ENCODE peak calls at places on chromosomes 1 and 21, in eight cellular contexts. N is A549; K is A673; U is CD4-positive, alpha-beta memory T cell; Z is CD8-positive, alpha-beta memory T cell; H is pancreas; T is stomach; L is CD4-positive, CD25-positive, alpha-beta regulatory T cell. R is an unnamed sample. For H3K4me1, the result is how much of the 10 kb centered on the place peaks cover.

GRCh38 chr1:231625975-231626534 is 535 bp upstream of the DISC1 start:
- DNase-seq in N (no peak), K (no peak), U (no peak), Z (no peak), H (no peak), T (no peak), L (no peak), R (no peak)

GRCh38 chr1:22250724-22251123 is 107.8 kb upstream of the WNT4 start:
- DNase-seq in N (no peak), K (peak), U (no peak), Z (no peak), H (no peak), T (no peak), L (no peak), R (no peak)

GRCh38 chr1:201019321-201019977 is 4.1 kb downstream of the KIF21B start:
- DNase-seq in N (peak), K (peak), U (peak), Z (peak), H (peak), T (peak), L (peak), R (peak)

GRCh38 chr1:39102537-39103320 is 76.6 kb downstream of the NDUFS5 start:
- DNase-seq in N (peak), K (peak), U (peak), Z (no peak), H (peak), T (no peak), L (no peak), R (no peak)

GRCh38 chr1:234600418-234601216 is 9.4 kb downstream of the IRF2BP2 start:
- DNase-seq in N (no peak), K (peak), U (peak), Z (no peak), H (no peak), T (peak), L (peak), R (no peak)

GRCh38 chr1:197235355-197235754 is 32.7 kb upstream of the CRB1 start:
- DNase-seq in N (no peak), K (no peak), U (no peak), Z (no peak), H (no peak), T (no peak), L (no peak), R (no peak)

GRCh38 chr1:117657031-117657430 is 51.2 kb downstream of the TENT5C start:
- DNase-seq in N (no peak), K (no peak), U (no peak), Z (no peak), H (no peak), T (no peak), L (no peak), R (no peak)

GRCh38 chr1:153483776-153484175 is 23.3 kb upstream of the S100A7 start:
- DNase-seq in N (no peak), K (no peak), U (no peak), Z (no peak), H (no peak), T (no peak), L (no peak), R (no peak)

GRCh38 chr1:169106921-169107672 is 607 bp downstream of the ATP1B1 start:
- DNase-seq in N (no peak), K (peak), U (no peak), Z (no peak), H (no peak), T (no peak), L (no peak), R (no peak)

GRCh38 chr1:2823921-2824660 is 22.6 kb upstream of the TTC34 start:
- DNase-seq in N (no peak), K (no peak), U (no peak), Z (no peak), H (no peak), T (no peak), L (no peak), R (no peak)

GRCh38 chr1:235617808-235618207 is 31.8 kb downstream of the GNG4 start:
- DNase-seq in N (no peak), K (no peak), U (no peak), Z (no peak), H (no peak), T (no peak), L (no peak), R (no peak)

GRCh38 chr1:155078496-155079209 is at the start of gene EFNA3:
- DNase-seq in N (peak), K (peak), U (peak), Z (peak), H (peak), T (peak), L (peak), R (peak)

GRCh38 chr1:121558514-121558913 is 373.7 kb downstream of the SRGAP2C start:
- DNase-seq in N (no peak), K (peak), U (no peak), Z (no peak), H (no peak), T (no peak), L (no peak), R (no peak)

GRCh38 chr1:248783367-248783766 is 27.8 kb upstream of the LYPD8 start:
- DNase-seq in N (no peak), K (no peak), U (no peak), Z (no peak), H (no peak), T (no peak), L (no peak), R (no peak)

GRCh38 chr1:64060611-64061302 is 142.7 kb upstream of the UBE2U start:
- DNase-seq in N (no peak), K (no peak), U (no peak), Z (no peak), H (no peak), T (no peak), L (no peak), R (no peak)

GRCh38 chr1:203089001-203089650 is 3.3 kb upstream of the MYOG start:
- DNase-seq in N (no peak), K (no peak), U (no peak), Z (no peak), H (no peak), T (peak), L (no peak), R (no peak)

GRCh38 chr1:197905699-197906351 is 3.4 kb downstream of the C1orf53 start:
- DNase-seq in N (no peak), K (no peak), U (no peak), Z (no peak), H (no peak), T (no peak), L (no peak), R (no peak)

GRCh38 chr21:15164678-15165303 is 100.0 kb upstream of the NRIP1 start:
- DNase-seq in N (no peak), K (no peak), U (no peak), Z (no peak), H (no peak), T (no peak), L (no peak), R (no peak)

GRCh38 chr1:47696911-47697441 is 259.1 kb downstream of the FOXD2 start:
- DNase-seq in N (no peak), K (no peak), U (no peak), Z (no peak), H (no peak), T (no peak), L (no peak), R (no peak)

GRCh38 chr21:40054403-40054802 is 187.2 kb downstream of the PCP4 start:
- DNase-seq in N (no peak), K (no peak), U (no peak), Z (no peak), H (peak), T (peak), L (no peak), R (no peak)

GRCh38 chr1:203302461-203302860 is 2.9 kb upstream of the BTG2 start:
- DNase-seq in N (no peak), K (no peak), U (no peak), Z (no peak), H (no peak), T (no peak), L (no peak), R (no peak)

GRCh38 chr1:26215246-26215645 is 18.8 kb upstream of the CEP85 start:
- DNase-seq in N (no peak), K (no peak), U (no peak), Z (no peak), H (no peak), T (no peak), L (no peak), R (no peak)

GRCh38 chr21:17527711-17528110 is 14.9 kb downstream of the CXADR start:
- DNase-seq in N (no peak), K (no peak), U (no peak), Z (no peak), H (no peak), T (no peak), L (no peak), R (no peak)

GRCh38 chr1:40921522-40921921 is 58.0 kb upstream of the CTPS1 start:
- DNase-seq in N (no peak), K (no peak), U (no peak), Z (no peak), H (no peak), T (no peak), L (no peak), R (no peak)

GRCh38 chr1:181255270-181255929 is 166.9 kb downstream of the IER5 start:
- DNase-seq in N (peak), K (peak), U (no peak), Z (no peak), H (peak), T (no peak), L (no peak), R (no peak)

GRCh38 chr1:174266476-174266875 is 107.2 kb downstream of the RABGAP1L start:
- DNase-seq in N (no peak), K (peak), U (no peak), Z (no peak), H (no peak), T (no peak), L (no peak), R (no peak)

GRCh38 chr1:78049396-78049795 is 3.6 kb downstream of the GIPC2 start:
- DNase-seq in N (no peak), K (no peak), U (no peak), Z (no peak), H (no peak), T (no peak), L (no peak), R (no peak)

GRCh38 chr21:35346697-35347096 is 297.6 kb upstream of the RUNX1 start:
- DNase-seq in N (no peak), K (no peak), U (no peak), Z (no peak), H (no peak), T (no peak), L (no peak), R (no peak)

GRCh38 chr1:204711103-204711946 is 25.8 kb upstream of the LRRN2 start:
- DNase-seq in N (no peak), K (no peak), U (no peak), Z (no peak), H (no peak), T (no peak), L (no peak), R (no peak)

GRCh38 chr21:15688809-15689208 is 41.0 kb upstream of the USP25 start:
- DNase-seq in N (no peak), K (no peak), U (peak), Z (no peak), H (no peak), T (no peak), L (no peak), R (no peak)

GRCh38 chr1:201760516-201760915 is 68.4 kb upstream of the IPO9 start:
- DNase-seq in N (no peak), K (peak), U (no peak), Z (no peak), H (no peak), T (no peak), L (no peak), R (no peak)

GRCh38 chr1:15345711-15346355 is 63.9 kb upstream of the EFHD2 start:
- DNase-seq in N (no peak), K (no peak), U (peak), Z (peak), H (no peak), T (peak), L (peak), R (peak)

GRCh38 chr1:214637722-214638473 is 34.9 kb downstream of the CENPF start:
- DNase-seq in N (peak), K (peak), U (peak), Z (no peak), H (peak), T (no peak), L (no peak), R (no peak)

GRCh38 chr1:229843627-229844238 is 217.7 kb downstream of the URB2 start:
- DNase-seq in N (peak), K (peak), U (no peak), Z (no peak), H (peak), T (no peak), L (no peak), R (no peak)

GRCh38 chr1:53547321-53547720 is 88.1 kb downstream of the DMRTB1 start:
- DNase-seq in N (no peak), K (no peak), U (no peak), Z (no peak), H (no peak), T (no peak), L (no peak), R (no peak)

GRCh38 chr1:174963547-174964125 is 36.1 kb upstream of the CACYBP start:
- DNase-seq in N (no peak), K (no peak), U (peak), Z (no peak), H (no peak), T (no peak), L (no peak), R (no peak)

GRCh38 chr1:28737245-28738137 is 751 bp downstream of the YTHDF2 start:
- DNase-seq in N (peak), K (peak), U (no peak), Z (peak), H (peak), T (peak), L (peak), R (peak)

GRCh38 chr21:21003701-21004100 is 5.5 kb downstream of the NCAM2 start:
- DNase-seq in N (no peak), K (peak), U (no peak), Z (no peak), H (no peak), T (no peak), L (no peak), R (no peak)

GRCh38 chr1:111723871-111724270 is 15.3 kb downstream of the INKA2 start:
- DNase-seq in N (no peak), K (no peak), U (no peak), Z (no peak), H (no peak), T (no peak), L (no peak), R (no peak)

GRCh38 chr1:111723091-111723806 is 15.9 kb downstream of the INKA2 start:
- DNase-seq in N (no peak), K (no peak), U (peak), Z (no peak), H (no peak), T (no peak), L (peak), R (peak)

GRCh38 chr1:111727056-111727455 is 12.1 kb downstream of the INKA2 start:
- DNase-seq in N (no peak), K (no peak), U (no peak), Z (no peak), H (no peak), T (no peak), L (no peak), R (no peak)

GRCh38 chr1:111725192-111725591 is 14.0 kb downstream of the INKA2 start:
- DNase-seq in N (no peak), K (no peak), U (no peak), Z (no peak), H (no peak), T (no peak), L (no peak), R (no peak)

DNA sequence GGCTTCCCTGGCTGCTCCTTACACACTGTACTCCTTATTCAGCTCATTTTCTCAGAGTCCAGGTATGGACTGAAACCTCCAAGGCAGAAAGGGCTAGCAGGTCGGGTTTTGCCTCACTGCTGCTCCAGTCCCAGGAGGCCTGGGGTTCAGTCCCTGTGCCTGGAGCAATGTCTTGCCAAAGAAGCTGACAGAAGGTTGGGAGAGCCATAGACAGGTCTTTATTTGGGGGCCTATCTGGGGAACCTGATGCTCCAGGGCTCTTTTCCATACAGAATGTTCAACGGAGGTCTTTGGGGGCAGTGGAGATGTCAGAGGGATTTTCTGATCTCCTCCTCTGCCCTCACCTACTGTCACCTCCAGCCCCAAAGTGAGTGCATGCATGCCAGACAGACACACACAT is 12.9 kb downstream of the INKA2 start:
- DNase-seq in N (no peak), K (no peak), U (no peak), Z (no peak), H (no peak), T (no peak), L (no peak), R (no peak)
- H3K4me1 ChIP-seq in N (under half), K (under half), U (under half), Z (under half), H (under half), T (half or more), L (under half), R (under half)

GRCh38 chr1:91584309-91584708 is 83.7 kb downstream of the CDC7 start:
- DNase-seq in N (no peak), K (no peak), U (no peak), Z (no peak), H (no peak), T (no peak), L (no peak), R (no peak)
- H3K27ac ChIP-seq in N (no peak), K (no peak), U (no peak), Z (no peak), H (no peak), T (peak), L (no peak), R (no peak)

DNA sequence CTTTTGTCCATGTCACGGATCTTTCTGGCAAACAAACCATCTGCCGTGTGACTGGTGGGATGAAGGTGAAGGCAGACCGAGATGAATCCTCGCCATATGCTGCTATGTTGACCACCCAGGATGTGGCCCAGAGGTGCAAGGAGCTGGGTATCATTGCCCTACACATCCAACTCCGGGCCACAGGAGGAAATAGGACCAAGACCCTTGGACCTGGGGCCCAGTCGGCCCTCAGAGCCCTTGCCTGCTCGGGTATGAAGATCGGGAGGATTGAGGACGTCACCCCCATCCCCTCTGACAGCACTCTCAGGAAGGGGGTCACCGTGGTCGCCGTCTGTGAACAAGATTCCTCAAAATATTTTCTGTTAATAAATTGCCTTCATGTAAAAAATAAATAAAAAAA is 35.9 kb upstream of the NBL1 start:
- DNase-seq in N (no peak), K (no peak), U (no peak), Z (no peak), H (no peak), T (no peak), L (no peak), R (no peak)
- H3K4me1 ChIP-seq in N (under half), K (under half), U (under half), Z (under half), H (under half), T (half or more), L (under half), R (under half)

DNA sequence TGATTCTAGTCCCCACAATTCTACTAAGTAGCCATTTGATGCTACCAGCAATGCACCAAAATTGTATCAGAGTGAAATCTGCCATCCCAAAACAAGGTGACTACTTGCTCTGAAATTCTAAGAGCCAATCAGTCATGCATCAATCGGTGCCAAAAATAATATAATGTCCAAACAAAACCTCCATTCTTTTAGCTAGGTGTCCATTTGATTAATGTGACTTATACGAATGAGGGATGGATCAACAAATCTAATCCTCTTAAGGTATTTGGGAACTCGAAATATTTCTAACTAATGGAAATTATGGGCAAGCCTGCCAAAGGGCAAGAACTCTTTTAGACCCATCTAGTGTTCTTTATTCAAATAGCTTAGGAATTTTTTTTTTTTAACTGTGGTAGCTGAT is 66.4 kb upstream of the NEK2 start:
- DNase-seq in N (no peak), K (no peak), U (no peak), Z (no peak), H (no peak), T (no peak), L (no peak), R (no peak)
- H3K27ac ChIP-seq in N (no peak), K (no peak), U (no peak), Z (no peak), H (no peak), T (no peak), L (no peak), R (no peak)

GRCh38 chr1:170534626-170535147 is 2.7 kb downstream of the GORAB start:
- DNase-seq in N (no peak), K (no peak), U (no peak), Z (no peak), H (no peak), T (no peak), L (no peak), R (no peak)
- H3K4me1 ChIP-seq in N (under half), K (under half), U (under half), Z (under half), H (under half), T (under half), L (under half), R (under half)

GRCh38 chr1:11990303-11991032 is 10.2 kb downstream of the MFN2 start:
- DNase-seq in N (no peak), K (no peak), U (no peak), Z (no peak), H (no peak), T (no peak), L (no peak), R (no peak)
- H3K27ac ChIP-seq in N (no peak), K (peak), U (no peak), Z (no peak), H (no peak), T (peak), L (no peak), R (no peak)